ENCODE peak calls at places on chromosomes 3 and 15, in six cellular contexts. One of them, this sample, is unnamed.

GRCh38 chr3:18891641-18892040 is 256.7 kb upstream of the KCNH8 start:
- DNase-seq in endothelial cell of umbilical vein: no peak
- DNase-seq in A673: no peak
- DNase-seq in neural progenitor cell: no peak
- DNase-seq in fibroblast of lung: no peak
- DNase-seq in hepatocyte: no peak
- DNase-seq in this sample: no peak

GRCh38 chr3:188139466-188139865 is 14.5 kb upstream of the LPP start:
- DNase-seq in endothelial cell of umbilical vein: no peak
- DNase-seq in A673: no peak
- DNase-seq in neural progenitor cell: no peak
- DNase-seq in fibroblast of lung: no peak
- DNase-seq in hepatocyte: no peak
- DNase-seq in this sample: no peak

GRCh38 chr3:148643389-148643840 is 54.3 kb upstream of the AGTR1 start:
- DNase-seq in endothelial cell of umbilical vein: no peak
- DNase-seq in A673: no peak
- DNase-seq in neural progenitor cell: peak
- DNase-seq in fibroblast of lung: peak
- DNase-seq in hepatocyte: no peak
- DNase-seq in this sample: peak

GRCh38 chr3:3589715-3590130 is 209.5 kb upstream of the LRRN1 start:
- DNase-seq in endothelial cell of umbilical vein: no peak
- DNase-seq in A673: no peak
- DNase-seq in neural progenitor cell: no peak
- DNase-seq in fibroblast of lung: peak
- DNase-seq in hepatocyte: no peak
- DNase-seq in this sample: no peak

GRCh38 chr3:106945435-106945834 is 431.8 kb upstream of the CCDC54 start:
- DNase-seq in endothelial cell of umbilical vein: no peak
- DNase-seq in A673: peak
- DNase-seq in neural progenitor cell: no peak
- DNase-seq in fibroblast of lung: no peak
- DNase-seq in hepatocyte: no peak
- DNase-seq in this sample: no peak

GRCh38 chr3:186411994-186412393 is 50.0 kb upstream of the DGKG start:
- DNase-seq in endothelial cell of umbilical vein: no peak
- DNase-seq in A673: no peak
- DNase-seq in neural progenitor cell: no peak
- DNase-seq in fibroblast of lung: no peak
- DNase-seq in hepatocyte: no peak
- DNase-seq in this sample: no peak

GRCh38 chr3:11719406-11720219 is 75.9 kb upstream of the VGLL4 start:
- DNase-seq in endothelial cell of umbilical vein: peak
- DNase-seq in A673: peak
- DNase-seq in neural progenitor cell: peak
- DNase-seq in fibroblast of lung: peak
- DNase-seq in hepatocyte: peak
- DNase-seq in this sample: peak

GRCh38 chr3:194654443-194654842 is 17.5 kb downstream of the LSG1 start:
- DNase-seq in endothelial cell of umbilical vein: no peak
- DNase-seq in A673: no peak
- DNase-seq in neural progenitor cell: no peak
- DNase-seq in fibroblast of lung: no peak
- DNase-seq in hepatocyte: no peak
- DNase-seq in this sample: no peak

GRCh38 chr3:69695933-69696332 is 43.3 kb upstream of the MITF start:
- DNase-seq in endothelial cell of umbilical vein: no peak
- DNase-seq in A673: no peak
- DNase-seq in neural progenitor cell: no peak
- DNase-seq in fibroblast of lung: no peak
- DNase-seq in hepatocyte: no peak
- DNase-seq in this sample: no peak

GRCh38 chr3:167864559-167864887 is 129.0 kb downstream of the SERPINI1 start:
- DNase-seq in endothelial cell of umbilical vein: no peak
- DNase-seq in A673: no peak
- DNase-seq in neural progenitor cell: no peak
- DNase-seq in fibroblast of lung: no peak
- DNase-seq in hepatocyte: no peak
- DNase-seq in this sample: no peak

GRCh38 chr15:37777006-37777405 is 157.4 kb upstream of the TMCO5A start:
- DNase-seq in endothelial cell of umbilical vein: no peak
- DNase-seq in A673: no peak
- DNase-seq in neural progenitor cell: no peak
- DNase-seq in fibroblast of lung: no peak
- DNase-seq in hepatocyte: no peak
- DNase-seq in this sample: no peak

GRCh38 chr15:64894395-64895056 is 17.2 kb upstream of the ANKDD1A start:
- DNase-seq in endothelial cell of umbilical vein: no peak
- DNase-seq in A673: no peak
- DNase-seq in neural progenitor cell: peak
- DNase-seq in fibroblast of lung: no peak
- DNase-seq in hepatocyte: peak
- DNase-seq in this sample: no peak
- TF ChIP-seq CTCF in endothelial cell of umbilical vein: no peak
- TF ChIP-seq CTCF in A673: no peak
- TF ChIP-seq CTCF in neural progenitor cell: no peak
- TF ChIP-seq CTCF in fibroblast of lung: no peak
- TF ChIP-seq CTCF in hepatocyte: no peak
- TF ChIP-seq CTCF in this sample: no peak

GRCh38 chr15:23440596-23440995 is 6.4 kb downstream of the GOLGA6L2 start:
- DNase-seq in endothelial cell of umbilical vein: no peak
- DNase-seq in A673: no peak
- DNase-seq in neural progenitor cell: no peak
- DNase-seq in fibroblast of lung: no peak
- DNase-seq in hepatocyte: no peak
- DNase-seq in this sample: no peak
- TF ChIP-seq EZH2 in endothelial cell of umbilical vein: no peak
- TF ChIP-seq EZH2 in A673: no peak
- TF ChIP-seq EZH2 in neural progenitor cell: no peak
- TF ChIP-seq EZH2 in fibroblast of lung: no peak
- TF ChIP-seq EZH2 in hepatocyte: no peak
- TF ChIP-seq EZH2 in this sample: no peak

GRCh38 chr3:189270248-189270832 is 98.6 kb downstream of the TPRG1 start:
- DNase-seq in endothelial cell of umbilical vein: peak
- DNase-seq in A673: peak
- DNase-seq in neural progenitor cell: peak
- DNase-seq in fibroblast of lung: peak
- DNase-seq in hepatocyte: peak
- DNase-seq in this sample: peak
- TF ChIP-seq CTCF in endothelial cell of umbilical vein: no peak
- TF ChIP-seq CTCF in A673: peak
- TF ChIP-seq CTCF in neural progenitor cell: peak
- TF ChIP-seq CTCF in fibroblast of lung: peak
- TF ChIP-seq CTCF in hepatocyte: peak
- TF ChIP-seq CTCF in this sample: peak

GRCh38 chr3:127457746-127458145 is 132.8 kb downstream of the TPRA1 start:
- DNase-seq in endothelial cell of umbilical vein: no peak
- DNase-seq in A673: no peak
- DNase-seq in neural progenitor cell: no peak
- DNase-seq in fibroblast of lung: no peak
- DNase-seq in hepatocyte: no peak
- DNase-seq in this sample: no peak

GRCh38 chr3:127456471-127457093 is 134.0 kb downstream of the TPRA1 start:
- DNase-seq in endothelial cell of umbilical vein: peak
- DNase-seq in A673: no peak
- DNase-seq in neural progenitor cell: no peak
- DNase-seq in fibroblast of lung: peak
- DNase-seq in hepatocyte: peak
- DNase-seq in this sample: peak

GRCh38 chr3:127455541-127456450 is 134.7 kb downstream of the TPRA1 start:
- DNase-seq in endothelial cell of umbilical vein: peak
- DNase-seq in A673: peak
- DNase-seq in neural progenitor cell: peak
- DNase-seq in fibroblast of lung: peak
- DNase-seq in hepatocyte: peak
- DNase-seq in this sample: peak

GRCh38 chr3:127458698-127459097 is 131.8 kb downstream of the TPRA1 start:
- DNase-seq in endothelial cell of umbilical vein: peak
- DNase-seq in A673: peak
- DNase-seq in neural progenitor cell: peak
- DNase-seq in fibroblast of lung: peak
- DNase-seq in hepatocyte: peak
- DNase-seq in this sample: no peak

DNA sequence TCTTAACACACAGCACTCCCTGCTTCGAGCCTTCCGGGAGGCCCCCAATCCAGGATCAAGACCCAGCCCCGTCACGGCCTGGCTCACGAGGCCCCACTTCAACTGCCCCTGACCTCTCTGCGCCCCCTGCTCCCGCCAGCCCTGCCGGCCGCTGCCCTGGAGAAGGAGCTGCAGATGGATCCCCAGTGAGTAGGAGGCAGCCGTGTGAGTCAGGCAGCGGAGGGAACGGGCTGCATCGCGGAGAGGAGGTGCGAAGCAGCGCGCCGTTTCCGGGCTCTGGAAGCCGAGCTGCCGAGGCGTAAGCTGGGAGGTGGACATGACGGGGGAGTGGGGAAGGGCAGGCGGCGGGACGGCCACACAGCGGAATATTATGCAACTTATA is 133.4 kb downstream of the TPRA1 start:
- DNase-seq in endothelial cell of umbilical vein: peak
- DNase-seq in A673: peak
- DNase-seq in neural progenitor cell: peak
- DNase-seq in fibroblast of lung: peak
- DNase-seq in hepatocyte: peak
- DNase-seq in this sample: peak
- TF ChIP-seq EZH2 in endothelial cell of umbilical vein: no peak
- TF ChIP-seq EZH2 in A673: peak
- TF ChIP-seq EZH2 in neural progenitor cell: no peak
- TF ChIP-seq EZH2 in fibroblast of lung: no peak
- TF ChIP-seq EZH2 in hepatocyte: peak
- TF ChIP-seq EZH2 in this sample: no peak

GRCh38 chr15:77034620-77035467 is 36.1 kb downstream of the TSPAN3 start:
- DNase-seq in endothelial cell of umbilical vein: peak
- DNase-seq in A673: peak
- DNase-seq in neural progenitor cell: peak
- DNase-seq in fibroblast of lung: no peak
- DNase-seq in hepatocyte: peak
- DNase-seq in this sample: no peak
- TF ChIP-seq CTCF in endothelial cell of umbilical vein: peak
- TF ChIP-seq CTCF in A673: peak
- TF ChIP-seq CTCF in neural progenitor cell: peak
- TF ChIP-seq CTCF in fibroblast of lung: peak
- TF ChIP-seq CTCF in hepatocyte: peak
- TF ChIP-seq CTCF in this sample: peak

GRCh38 chr3:133038731-133039398 is 674 bp downstream of the TMEM108 start:
- DNase-seq in endothelial cell of umbilical vein: no peak
- DNase-seq in A673: no peak
- DNase-seq in neural progenitor cell: peak
- DNase-seq in fibroblast of lung: peak
- DNase-seq in hepatocyte: peak
- DNase-seq in this sample: no peak
- TF ChIP-seq EZH2 in endothelial cell of umbilical vein: peak
- TF ChIP-seq EZH2 in A673: no peak
- TF ChIP-seq EZH2 in neural progenitor cell: peak
- TF ChIP-seq EZH2 in fibroblast of lung: peak
- TF ChIP-seq EZH2 in hepatocyte: no peak
- TF ChIP-seq EZH2 in this sample: peak

This sample was measured in astrocyte.